ENCODE peak calls at places on chromosomes 16 and 17, in nine cellular contexts. N is Daoy; K is RCC 7860; I is myocyte; S is breast epithelium; J is lower lobe of right lung; Q is cardiac fibroblast; B is CD8-positive, alpha-beta T cell; V is GM12892. Z is an unnamed sample.

GRCh38 chr16:85031451-85031850 is 3.9 kb downstream of the KIAA0513 start:
- DNase-seq in N (no peak), K (no peak), I (no peak), S (no peak), J (no peak), Q (no peak), B (no peak), V (no peak), Z (no peak)

GRCh38 chr17:38871247-38871991 is 1.6 kb downstream of the LASP1 start:
- DNase-seq in N (peak), K (peak), I (peak), S (peak), J (peak), Q (peak), B (peak), V (no peak), Z (no peak)

GRCh38 chr16:85465328-85466307 is 147.5 kb upstream of the GSE1 start:
- DNase-seq in N (peak), K (no peak), I (peak), S (peak), J (no peak), Q (peak), B (no peak), V (no peak), Z (peak)

GRCh38 chr16:55055262-55055661 is 124.6 kb downstream of the IRX5 start:
- DNase-seq in N (no peak), K (no peak), I (no peak), S (no peak), J (no peak), Q (no peak), B (no peak), V (no peak), Z (no peak)

GRCh38 chr17:7045492-7046126 is 1.7 kb upstream of the SLC16A11 start:
- DNase-seq in N (peak), K (peak), I (peak), S (no peak), J (no peak), Q (peak), B (peak), V (no peak), Z (peak)

GRCh38 chr16:12395266-12395665 is 408.4 kb downstream of the CPPED1 start:
- DNase-seq in N (peak), K (no peak), I (no peak), S (no peak), J (no peak), Q (peak), B (no peak), V (no peak), Z (no peak)

GRCh38 chr16:86231321-86231995 is 278.9 kb upstream of the FOXF1 start:
- DNase-seq in N (no peak), K (no peak), I (no peak), S (no peak), J (no peak), Q (no peak), B (no peak), V (no peak), Z (no peak)

GRCh38 chr16:72763927-72764628 is 283.9 kb downstream of the ZFHX3 start:
- DNase-seq in N (no peak), K (no peak), I (peak), S (no peak), J (no peak), Q (no peak), B (no peak), V (no peak), Z (peak)

GRCh38 chr17:57685499-57686132 is 59.5 kb downstream of the CCDC182 start:
- DNase-seq in N (no peak), K (no peak), I (no peak), S (no peak), J (no peak), Q (no peak), B (no peak), V (no peak), Z (no peak)

GRCh38 chr16:62954144-62955032 is 918.1 kb upstream of the CDH8 start:
- DNase-seq in N (no peak), K (no peak), I (no peak), S (no peak), J (no peak), Q (no peak), B (no peak), V (no peak), Z (no peak)

GRCh38 chr16:11078812-11079459 is 134.6 kb downstream of the CLEC16A start:
- DNase-seq in N (peak), K (peak), I (peak), S (peak), J (no peak), Q (peak), B (no peak), V (no peak), Z (no peak)

GRCh38 chr17:43356999-43357398 is 41.8 kb upstream of the ARL4D start:
- DNase-seq in N (peak), K (peak), I (peak), S (no peak), J (no peak), Q (peak), B (no peak), V (no peak), Z (no peak)

GRCh38 chr16:19210175-19210924 is 42.3 kb downstream of the SYT17 start:
- DNase-seq in N (peak), K (no peak), I (no peak), S (no peak), J (no peak), Q (no peak), B (no peak), V (peak), Z (no peak)

GRCh38 chr16:50251375-50252081 is 14.8 kb upstream of the ADCY7 start:
- DNase-seq in N (peak), K (peak), I (peak), S (no peak), J (no peak), Q (peak), B (no peak), V (no peak), Z (no peak)

GRCh38 chr17:6257339-6257738 is 177.6 kb downstream of the AIPL1 start:
- DNase-seq in N (peak), K (peak), I (no peak), S (no peak), J (no peak), Q (no peak), B (no peak), V (no peak), Z (no peak)

GRCh38 chr17:15444805-15445204 is 22.6 kb downstream of the CDRT4 start:
- DNase-seq in N (peak), K (no peak), I (no peak), S (no peak), J (no peak), Q (no peak), B (no peak), V (no peak), Z (no peak)

GRCh38 chr16:22861585-22861984 is 47.6 kb downstream of the HS3ST2 start:
- DNase-seq in N (no peak), K (no peak), I (peak), S (no peak), J (peak), Q (no peak), B (no peak), V (no peak), Z (no peak)

GRCh38 chr16:19418200-19418599 is 517 bp downstream of the TMC5 start:
- DNase-seq in N (no peak), K (no peak), I (no peak), S (no peak), J (no peak), Q (no peak), B (no peak), V (no peak), Z (no peak)

GRCh38 chr17:3447625-3448024 is 14.0 kb upstream of the OR1E2 start:
- DNase-seq in N (peak), K (no peak), I (no peak), S (no peak), J (no peak), Q (peak), B (no peak), V (no peak), Z (peak)